ENCODE peak calls at places on chromosomes 2 and 18, in seven cellular contexts. One of them, this sample, is unnamed.

GRCh38 chr18:36728345-36728744 is 100.5 kb downstream of the TPGS2 start:
- DNase-seq in IMR-90: no peak
- DNase-seq in neuronal stem cell: no peak
- DNase-seq in mesenchymal stem cell: no peak
- DNase-seq in trophoblast cell: no peak
- DNase-seq in H1: no peak
- DNase-seq in H9: no peak
- DNase-seq in this sample: no peak

GRCh38 chr2:108968619-108969018 is 20.4 kb downstream of the EDAR start:
- DNase-seq in IMR-90: no peak
- DNase-seq in H9: no peak
- DNase-seq in H1: no peak
- DNase-seq in neuronal stem cell: no peak
- DNase-seq in mesenchymal stem cell: no peak
- DNase-seq in trophoblast cell: no peak
- DNase-seq in this sample: peak

GRCh38 chr2:75311993-75312392 is 112.7 kb upstream of the TACR1 start:
- DNase-seq in mesenchymal stem cell: no peak
- DNase-seq in trophoblast cell: no peak
- DNase-seq in neuronal stem cell: no peak
- DNase-seq in IMR-90: no peak
- DNase-seq in H1: peak
- DNase-seq in H9: peak
- DNase-seq in this sample: peak

GRCh38 chr2:7118606-7119503 is 201.6 kb downstream of the RNF144A start:
- DNase-seq in mesenchymal stem cell: peak
- DNase-seq in trophoblast cell: no peak
- DNase-seq in H1: no peak
- DNase-seq in neuronal stem cell: peak
- DNase-seq in IMR-90: peak
- DNase-seq in H9: no peak
- DNase-seq in this sample: peak

GRCh38 chr2:160063895-160064577 is 1.6 kb upstream of the PLA2R1 start:
- DNase-seq in H9: no peak
- DNase-seq in IMR-90: no peak
- DNase-seq in H1: no peak
- DNase-seq in trophoblast cell: no peak
- DNase-seq in mesenchymal stem cell: no peak
- DNase-seq in neuronal stem cell: no peak
- DNase-seq in this sample: no peak

GRCh38 chr2:218991674-218992168 is 1.5 kb downstream of the CRYBA2 start:
- DNase-seq in H1: no peak
- DNase-seq in trophoblast cell: no peak
- DNase-seq in neuronal stem cell: no peak
- DNase-seq in IMR-90: peak
- DNase-seq in H9: no peak
- DNase-seq in mesenchymal stem cell: peak
- DNase-seq in this sample: peak

GRCh38 chr2:218255441-218255840 is 5.4 kb upstream of the GPBAR1 start:
- DNase-seq in H1: no peak
- DNase-seq in H9: no peak
- DNase-seq in trophoblast cell: peak
- DNase-seq in neuronal stem cell: no peak
- DNase-seq in mesenchymal stem cell: peak
- DNase-seq in IMR-90: peak
- DNase-seq in this sample: no peak

GRCh38 chr2:37869756-37870155 is 55.3 kb upstream of the RMDN2 start:
- DNase-seq in mesenchymal stem cell: peak
- DNase-seq in IMR-90: peak
- DNase-seq in trophoblast cell: peak
- DNase-seq in neuronal stem cell: no peak
- DNase-seq in H1: no peak
- DNase-seq in H9: no peak
- DNase-seq in this sample: no peak

GRCh38 chr18:23856466-23857175 is 157.9 kb upstream of the TTC39C start:
- DNase-seq in H1: peak
- DNase-seq in trophoblast cell: peak
- DNase-seq in IMR-90: peak
- DNase-seq in neuronal stem cell: no peak
- DNase-seq in mesenchymal stem cell: no peak
- DNase-seq in H9: no peak
- DNase-seq in this sample: peak

GRCh38 chr2:238906254-238906935 is 58.5 kb downstream of the TWIST2 start:
- DNase-seq in H9: no peak
- DNase-seq in trophoblast cell: no peak
- DNase-seq in IMR-90: no peak
- DNase-seq in mesenchymal stem cell: no peak
- DNase-seq in neuronal stem cell: no peak
- DNase-seq in H1: no peak
- DNase-seq in this sample: no peak

GRCh38 chr18:79680100-79680879 is 687 bp downstream of the CTDP1 start:
- DNase-seq in H9: no peak
- DNase-seq in mesenchymal stem cell: peak
- DNase-seq in neuronal stem cell: peak
- DNase-seq in IMR-90: peak
- DNase-seq in H1: peak
- DNase-seq in trophoblast cell: peak
- DNase-seq in this sample: peak

GRCh38 chr18:652131-652530 is 5.3 kb upstream of the TYMS start:
- DNase-seq in H1: no peak
- DNase-seq in H9: no peak
- DNase-seq in mesenchymal stem cell: no peak
- DNase-seq in trophoblast cell: no peak
- DNase-seq in neuronal stem cell: no peak
- DNase-seq in IMR-90: no peak
- DNase-seq in this sample: no peak

GRCh38 chr18:62301322-62301721 is 23.8 kb upstream of the TNFRSF11A start:
- DNase-seq in IMR-90: no peak
- DNase-seq in H1: no peak
- DNase-seq in trophoblast cell: no peak
- DNase-seq in mesenchymal stem cell: no peak
- DNase-seq in H9: no peak
- DNase-seq in neuronal stem cell: no peak
- DNase-seq in this sample: no peak

GRCh38 chr2:189585357-189585756 is 4.8 kb upstream of the SLC40A1 start:
- DNase-seq in H9: no peak
- DNase-seq in trophoblast cell: no peak
- DNase-seq in mesenchymal stem cell: no peak
- DNase-seq in neuronal stem cell: no peak
- DNase-seq in IMR-90: no peak
- DNase-seq in H1: no peak
- DNase-seq in this sample: no peak

GRCh38 chr2:18740428-18740827 is 151.1 kb upstream of the NT5C1B start:
- DNase-seq in IMR-90: peak
- DNase-seq in neuronal stem cell: no peak
- DNase-seq in trophoblast cell: peak
- DNase-seq in mesenchymal stem cell: peak
- DNase-seq in H9: no peak
- DNase-seq in H1: no peak
- DNase-seq in this sample: no peak

GRCh38 chr2:70959851-70960832 is 18.3 kb upstream of the ANKRD53 start:
- DNase-seq in H9: peak
- DNase-seq in trophoblast cell: peak
- DNase-seq in IMR-90: no peak
- DNase-seq in neuronal stem cell: no peak
- DNase-seq in mesenchymal stem cell: no peak
- DNase-seq in H1: peak
- DNase-seq in this sample: no peak

GRCh38 chr2:218474527-218474926 is 55.6 kb downstream of the VIL1 start:
- DNase-seq in H1: no peak
- DNase-seq in H9: no peak
- DNase-seq in IMR-90: peak
- DNase-seq in neuronal stem cell: no peak
- DNase-seq in mesenchymal stem cell: no peak
- DNase-seq in trophoblast cell: peak
- DNase-seq in this sample: no peak

GRCh38 chr2:67985586-67985985 is 77.2 kb downstream of the C1D start:
- DNase-seq in H1: no peak
- DNase-seq in neuronal stem cell: no peak
- DNase-seq in mesenchymal stem cell: no peak
- DNase-seq in IMR-90: no peak
- DNase-seq in trophoblast cell: no peak
- DNase-seq in H9: no peak
- DNase-seq in this sample: no peak

GRCh38 chr2:25854613-25855012 is 23.7 kb downstream of the ASXL2 start:
- DNase-seq in H9: no peak
- DNase-seq in trophoblast cell: peak
- DNase-seq in mesenchymal stem cell: no peak
- DNase-seq in IMR-90: no peak
- DNase-seq in neuronal stem cell: no peak
- DNase-seq in H1: no peak
- DNase-seq in this sample: no peak

GRCh38 chr2:111111101-111111755 is 9.5 kb upstream of the BCL2L11 start:
- DNase-seq in mesenchymal stem cell: no peak
- DNase-seq in H1: no peak
- DNase-seq in neuronal stem cell: no peak
- DNase-seq in H9: no peak
- DNase-seq in trophoblast cell: no peak
- DNase-seq in IMR-90: no peak
- DNase-seq in this sample: no peak

GRCh38 chr2:208799397-208799796 is 392.8 kb downstream of the PTH2R start:
- DNase-seq in neuronal stem cell: no peak
- DNase-seq in H9: no peak
- DNase-seq in H1: no peak
- DNase-seq in mesenchymal stem cell: no peak
- DNase-seq in IMR-90: no peak
- DNase-seq in trophoblast cell: no peak
- DNase-seq in this sample: no peak

GRCh38 chr18:12336251-12336650 is 28.2 kb downstream of the TUBB6 start:
- DNase-seq in IMR-90: no peak
- DNase-seq in H9: peak
- DNase-seq in trophoblast cell: peak
- DNase-seq in mesenchymal stem cell: no peak
- DNase-seq in neuronal stem cell: no peak
- DNase-seq in H1: peak
- DNase-seq in this sample: peak

GRCh38 chr2:221465776-221466175 is 106.3 kb downstream of the EPHA4 start:
- DNase-seq in IMR-90: peak
- DNase-seq in H9: no peak
- DNase-seq in neuronal stem cell: no peak
- DNase-seq in mesenchymal stem cell: no peak
- DNase-seq in H1: no peak
- DNase-seq in trophoblast cell: no peak
- DNase-seq in this sample: no peak

GRCh38 chr2:187544371-187545080 is 9.7 kb downstream of the TFPI start:
- DNase-seq in neuronal stem cell: no peak
- DNase-seq in H1: no peak
- DNase-seq in mesenchymal stem cell: no peak
- DNase-seq in IMR-90: no peak
- DNase-seq in trophoblast cell: peak
- DNase-seq in H9: no peak
- DNase-seq in this sample: no peak

GRCh38 chr2:241560883-241561474 is 2.4 kb downstream of the BOK start:
- DNase-seq in H9: no peak
- DNase-seq in mesenchymal stem cell: peak
- DNase-seq in neuronal stem cell: no peak
- DNase-seq in H1: no peak
- DNase-seq in trophoblast cell: no peak
- DNase-seq in IMR-90: peak
- DNase-seq in this sample: no peak

GRCh38 chr2:23824777-23825212 is 102.1 kb downstream of the ATAD2B start:
- DNase-seq in trophoblast cell: no peak
- DNase-seq in neuronal stem cell: peak
- DNase-seq in IMR-90: peak
- DNase-seq in mesenchymal stem cell: peak
- DNase-seq in H1: no peak
- DNase-seq in H9: no peak
- DNase-seq in this sample: peak

GRCh38 chr2:13676269-13676668 is 956.2 kb upstream of the LRATD1 start:
- DNase-seq in neuronal stem cell: no peak
- DNase-seq in H1: no peak
- DNase-seq in H9: no peak
- DNase-seq in IMR-90: peak
- DNase-seq in mesenchymal stem cell: peak
- DNase-seq in trophoblast cell: no peak
- DNase-seq in this sample: no peak

GRCh38 chr18:58887613-58887963 is 22.9 kb downstream of the ZNF532 start:
- DNase-seq in IMR-90: no peak
- DNase-seq in neuronal stem cell: no peak
- DNase-seq in mesenchymal stem cell: peak
- DNase-seq in H1: no peak
- DNase-seq in trophoblast cell: peak
- DNase-seq in H9: no peak
- DNase-seq in this sample: no peak

GRCh38 chr18:13221821-13222220 is 3.3 kb downstream of the LDLRAD4 start:
- DNase-seq in H1: no peak
- DNase-seq in H9: no peak
- DNase-seq in IMR-90: no peak
- DNase-seq in trophoblast cell: no peak
- DNase-seq in neuronal stem cell: no peak
- DNase-seq in mesenchymal stem cell: peak
- DNase-seq in this sample: no peak

DNA sequence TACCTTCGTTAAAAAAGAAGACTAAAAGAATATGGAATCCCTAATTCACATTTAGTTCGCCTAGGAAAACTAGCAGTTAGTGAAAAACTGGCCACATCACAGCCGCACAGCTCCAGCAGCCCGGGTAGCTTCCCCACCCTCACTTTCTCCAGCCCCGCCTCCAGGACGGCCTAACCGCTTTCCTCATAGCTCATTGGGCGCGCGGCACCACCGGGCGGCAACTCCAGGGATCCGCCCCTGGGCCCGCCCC is 193 bp upstream of the MIB1 start:
- DNase-seq in mesenchymal stem cell: no peak
- DNase-seq in neuronal stem cell: no peak
- DNase-seq in H9: peak
- DNase-seq in trophoblast cell: peak
- DNase-seq in IMR-90: peak
- DNase-seq in H1: no peak
- DNase-seq in this sample: no peak
- H2BK120ac ChIP-seq in mesenchymal stem cell: no peak
- H2BK120ac ChIP-seq in neuronal stem cell: no peak
- H2BK120ac ChIP-seq in H9: no peak
- H2BK120ac ChIP-seq in trophoblast cell: no peak
- H2BK120ac ChIP-seq in IMR-90: no peak
- H2BK120ac ChIP-seq in H1: no peak
- H2BK120ac ChIP-seq in this sample: no peak

GRCh38 chr2:12612168-12612567 is 104.6 kb upstream of the TRIB2 start:
- DNase-seq in IMR-90: no peak
- DNase-seq in trophoblast cell: no peak
- DNase-seq in mesenchymal stem cell: no peak
- DNase-seq in neuronal stem cell: no peak
- DNase-seq in H9: no peak
- DNase-seq in H1: no peak
- DNase-seq in this sample: no peak
- H3K4me2 ChIP-seq in IMR-90: no peak
- H3K4me2 ChIP-seq in trophoblast cell: no peak
- H3K4me2 ChIP-seq in mesenchymal stem cell: no peak
- H3K4me2 ChIP-seq in neuronal stem cell: no peak
- H3K4me2 ChIP-seq in H9: no peak
- H3K4me2 ChIP-seq in H1: no peak
- H3K4me2 ChIP-seq in this sample: no peak

GRCh38 chr2:141927536-141927935 is 203.3 kb downstream of the LRP1B start:
- DNase-seq in IMR-90: peak
- DNase-seq in trophoblast cell: no peak
- DNase-seq in H1: no peak
- DNase-seq in neuronal stem cell: no peak
- DNase-seq in H9: no peak
- DNase-seq in mesenchymal stem cell: peak
- DNase-seq in this sample: no peak
- H2BK5ac ChIP-seq in IMR-90: no peak
- H2BK5ac ChIP-seq in trophoblast cell: no peak
- H2BK5ac ChIP-seq in H1: no peak
- H2BK5ac ChIP-seq in neuronal stem cell: no peak
- H2BK5ac ChIP-seq in H9: no peak
- H2BK5ac ChIP-seq in mesenchymal stem cell: no peak
- H2BK5ac ChIP-seq in this sample: no peak

GRCh38 chr2:215612770-215613169 is 176.9 kb upstream of the FN1 start:
- DNase-seq in H1: no peak
- DNase-seq in H9: no peak
- DNase-seq in neuronal stem cell: no peak
- DNase-seq in mesenchymal stem cell: peak
- DNase-seq in IMR-90: peak
- DNase-seq in trophoblast cell: peak
- DNase-seq in this sample: peak
- H2BK120ac ChIP-seq in H1: no peak
- H2BK120ac ChIP-seq in H9: no peak
- H2BK120ac ChIP-seq in neuronal stem cell: no peak
- H2BK120ac ChIP-seq in mesenchymal stem cell: no peak
- H2BK120ac ChIP-seq in IMR-90: peak
- H2BK120ac ChIP-seq in trophoblast cell: peak
- H2BK120ac ChIP-seq in this sample: peak